ENCODE peak calls at places on chromosome 20, in six cellular contexts. One of them, this sample, is unnamed.
A peak's percentile ranks its signal among the peaks of the same experiment; 100 is the strongest.

GRCh38 chr20:21573259-21573658 is 59.4 kb upstream of the NKX2-2 start:
- DNase-seq in OCI-LY7: no peak
- DNase-seq in GM23248: no peak
- DNase-seq in HepG2: no peak
- DNase-seq in HCT116: no peak
- DNase-seq in IMR-90: no peak
- DNase-seq in this sample: no peak

GRCh38 chr20:9903048-9903651 is 64.3 kb upstream of the PAK5 start:
- DNase-seq in HCT116: peak; percentile 26
- DNase-seq in IMR-90: no peak
- DNase-seq in OCI-LY7: peak; percentile 20
- DNase-seq in HepG2: peak; percentile 40
- DNase-seq in GM23248: peak; percentile 11
- DNase-seq in this sample: no peak

GRCh38 chr20:58853466-58853865 is 950 bp downstream of the GNAS start:
- DNase-seq in IMR-90: no peak
- DNase-seq in HCT116: no peak
- DNase-seq in HepG2: no peak
- DNase-seq in GM23248: no peak
- DNase-seq in OCI-LY7: no peak
- DNase-seq in this sample: no peak

GRCh38 chr20:22582960-22583772 is 1.2 kb downstream of the FOXA2 start:
- DNase-seq in HepG2: peak; percentile 36
- DNase-seq in GM23248: peak; percentile 17
- DNase-seq in OCI-LY7: no peak
- DNase-seq in HCT116: no peak
- DNase-seq in IMR-90: no peak
- DNase-seq in this sample: no peak

GRCh38 chr20:7758436-7758835 is 181.8 kb downstream of the HAO1 start:
- DNase-seq in IMR-90: no peak
- DNase-seq in HCT116: no peak
- DNase-seq in HepG2: no peak
- DNase-seq in OCI-LY7: no peak
- DNase-seq in GM23248: peak; percentile 20
- DNase-seq in this sample: no peak

GRCh38 chr20:58628491-58629212 is 22.4 kb upstream of the STX16 start:
- DNase-seq in OCI-LY7: no peak
- DNase-seq in GM23248: no peak
- DNase-seq in IMR-90: no peak
- DNase-seq in HCT116: no peak
- DNase-seq in HepG2: no peak
- DNase-seq in this sample: no peak

GRCh38 chr20:14865169-14865568 is 527.8 kb upstream of the FLRT3 start:
- DNase-seq in HCT116: no peak
- DNase-seq in GM23248: peak; percentile 57
- DNase-seq in IMR-90: no peak
- DNase-seq in HepG2: no peak
- DNase-seq in OCI-LY7: no peak
- DNase-seq in this sample: peak; percentile 90

GRCh38 chr20:35192071-35192872 is 20.4 kb downstream of the PROCR start:
- DNase-seq in GM23248: no peak
- DNase-seq in HCT116: no peak
- DNase-seq in HepG2: no peak
- DNase-seq in OCI-LY7: no peak
- DNase-seq in IMR-90: peak; percentile 41
- DNase-seq in this sample: peak; percentile 4

GRCh38 chr20:63033635-63034510 is 27.1 kb upstream of the BHLHE23 start:
- DNase-seq in HCT116: no peak
- DNase-seq in OCI-LY7: no peak
- DNase-seq in GM23248: no peak
- DNase-seq in HepG2: no peak
- DNase-seq in IMR-90: no peak
- DNase-seq in this sample: no peak

DNA sequence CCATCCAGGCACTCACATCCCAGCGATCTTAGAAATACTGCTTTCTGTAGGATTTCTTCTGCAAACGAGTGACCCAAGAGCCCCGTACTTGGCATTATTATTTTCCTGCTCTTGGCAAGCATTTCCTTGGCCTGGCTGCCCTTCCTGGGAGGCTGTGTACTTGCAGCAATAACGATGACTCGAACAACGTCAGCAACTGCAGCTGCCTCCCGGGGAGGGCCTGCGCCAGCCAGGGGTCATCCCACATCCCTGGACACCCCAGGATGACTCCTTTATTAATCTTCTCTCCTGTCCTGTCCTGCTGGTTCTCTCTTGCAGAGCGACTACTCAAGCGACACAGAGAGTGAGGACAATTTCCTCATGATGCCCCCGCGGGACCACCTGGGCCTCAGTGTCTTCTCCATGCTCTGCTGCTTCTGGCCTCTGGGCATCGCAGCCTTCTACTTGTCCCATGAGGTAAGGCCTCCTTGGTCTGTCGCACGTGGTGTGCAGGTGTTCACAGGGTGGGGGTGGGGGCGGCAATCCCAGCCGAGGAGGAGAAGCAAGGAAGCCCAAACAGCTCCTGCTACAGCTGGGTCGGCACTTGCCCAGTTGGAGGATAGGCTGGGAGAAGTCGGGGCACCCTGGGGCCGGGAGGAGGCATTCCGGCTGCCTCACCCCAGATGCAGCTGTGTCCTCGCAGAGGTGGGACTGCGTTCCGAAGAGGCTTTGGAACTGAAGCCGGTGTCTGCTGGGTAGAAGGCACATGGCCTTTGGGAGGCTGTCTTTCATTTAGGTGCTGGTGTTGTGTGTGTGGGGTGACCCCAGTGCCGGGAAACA is 115.3 kb downstream of the SYNDIG1 start:
- DNase-seq in HCT116: no peak
- DNase-seq in GM23248: peak; percentile 86
- DNase-seq in HepG2: no peak
- DNase-seq in IMR-90: peak; percentile 59
- DNase-seq in OCI-LY7: peak; percentile 24
- DNase-seq in this sample: peak; percentile 52
- H3K4me2 ChIP-seq in HCT116: no peak overlapping the region
- H3K4me2 ChIP-seq in GM23248: no peak overlapping the region
- H3K4me2 ChIP-seq in HepG2: no peak overlapping the region
- H3K4me2 ChIP-seq in IMR-90: no peak overlapping the region
- H3K4me2 ChIP-seq in OCI-LY7: peak overlapping the region; percentile 7
- H3K4me2 ChIP-seq in this sample: no peak overlapping the region

GRCh38 chr20:1388253-1388652 is 4.6 kb downstream of the FKBP1A start:
- DNase-seq in IMR-90: no peak
- DNase-seq in HCT116: no peak
- DNase-seq in HepG2: no peak
- DNase-seq in OCI-LY7: no peak
- DNase-seq in GM23248: no peak
- DNase-seq in this sample: no peak
- H4K20me1 ChIP-seq in IMR-90: peaks cover 90% of the 10 kb centered on the region
- H4K20me1 ChIP-seq in HCT116: peaks cover 9% of the 10 kb centered on the region
- H4K20me1 ChIP-seq in HepG2: peaks cover 78% of the 10 kb centered on the region
- H4K20me1 ChIP-seq in OCI-LY7: peaks cover 67% of the 10 kb centered on the region
- H4K20me1 ChIP-seq in GM23248: peaks cover 4% of the 10 kb centered on the region
- H4K20me1 ChIP-seq in this sample: peaks cover 17% of the 10 kb centered on the region

DNA sequence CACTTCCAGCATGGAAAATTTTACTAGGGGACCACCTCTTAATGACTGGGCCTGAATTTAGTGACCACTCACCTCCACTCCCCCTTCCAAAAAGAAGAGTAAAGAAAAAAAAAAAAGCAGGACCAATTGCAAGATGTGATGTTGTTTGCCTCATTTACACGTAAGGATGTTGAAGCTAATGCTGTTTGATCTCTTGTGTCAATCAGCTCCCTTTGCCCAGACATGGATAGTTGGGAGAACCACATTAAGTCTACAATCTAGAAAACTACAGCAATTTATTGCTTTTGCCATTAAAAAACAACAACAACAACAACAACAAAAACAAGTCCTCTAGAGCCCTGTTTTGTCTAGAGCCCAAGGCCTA is 11.0 kb upstream of the DSTN start:
- DNase-seq in HepG2: no peak
- DNase-seq in GM23248: no peak
- DNase-seq in IMR-90: no peak
- DNase-seq in OCI-LY7: no peak
- DNase-seq in HCT116: no peak
- DNase-seq in this sample: no peak
- H3K4me3 ChIP-seq in HepG2: no peak overlapping the region
- H3K4me3 ChIP-seq in GM23248: peak overlapping the region; percentile 62
- H3K4me3 ChIP-seq in IMR-90: no peak overlapping the region
- H3K4me3 ChIP-seq in OCI-LY7: no peak overlapping the region
- H3K4me3 ChIP-seq in HCT116: peak overlapping the region; percentile 46
- H3K4me3 ChIP-seq in this sample: no peak overlapping the region

GRCh38 chr20:4836935-4837334 is 115.2 kb downstream of the PRND start:
- DNase-seq in GM23248: no peak
- DNase-seq in HepG2: no peak
- DNase-seq in IMR-90: no peak
- DNase-seq in OCI-LY7: no peak
- DNase-seq in HCT116: no peak
- DNase-seq in this sample: no peak

GRCh38 chr20:4836473-4836872 is 114.8 kb downstream of the PRND start:
- DNase-seq in OCI-LY7: no peak
- DNase-seq in HCT116: no peak
- DNase-seq in IMR-90: no peak
- DNase-seq in GM23248: no peak
- DNase-seq in HepG2: no peak
- DNase-seq in this sample: no peak

GRCh38 chr20:4837760-4838159 is 116.1 kb downstream of the PRND start:
- DNase-seq in OCI-LY7: no peak
- DNase-seq in HepG2: no peak
- DNase-seq in HCT116: no peak
- DNase-seq in GM23248: no peak
- DNase-seq in IMR-90: no peak
- DNase-seq in this sample: no peak

GRCh38 chr20:4833074-4833473 is 111.4 kb downstream of the PRND start:
- DNase-seq in HepG2: no peak
- DNase-seq in GM23248: no peak
- DNase-seq in OCI-LY7: no peak
- DNase-seq in HCT116: no peak
- DNase-seq in IMR-90: no peak
- DNase-seq in this sample: no peak

GRCh38 chr20:4835244-4836177 is 113.8 kb downstream of the PRND start:
- DNase-seq in HCT116: no peak
- DNase-seq in HepG2: no peak
- DNase-seq in OCI-LY7: no peak
- DNase-seq in GM23248: peak; percentile 55
- DNase-seq in IMR-90: no peak
- DNase-seq in this sample: no peak
- H3K4me2 ChIP-seq in HCT116: no peak overlapping the region
- H3K4me2 ChIP-seq in HepG2: no peak overlapping the region
- H3K4me2 ChIP-seq in OCI-LY7: no peak overlapping the region
- H3K4me2 ChIP-seq in GM23248: peak overlapping the region; percentile 2
- H3K4me2 ChIP-seq in IMR-90: no peak overlapping the region
- H3K4me2 ChIP-seq in this sample: no peak overlapping the region

GRCh38 chr20:37309941-37310590 is 20.6 kb downstream of the MANBAL start:
- DNase-seq in HCT116: no peak
- DNase-seq in HepG2: no peak
- DNase-seq in GM23248: no peak
- DNase-seq in IMR-90: no peak
- DNase-seq in OCI-LY7: no peak
- DNase-seq in this sample: peak; percentile 81
- H4K20me1 ChIP-seq in HCT116: no peaks in the 10 kb centered on the region
- H4K20me1 ChIP-seq in HepG2: no peaks in the 10 kb centered on the region
- H4K20me1 ChIP-seq in GM23248: no peaks in the 10 kb centered on the region
- H4K20me1 ChIP-seq in IMR-90: peaks cover 8% of the 10 kb centered on the region
- H4K20me1 ChIP-seq in OCI-LY7: no peaks in the 10 kb centered on the region
- H4K20me1 ChIP-seq in this sample: no peaks in the 10 kb centered on the region

GRCh38 chr20:56417911-56418310 is 5.9 kb downstream of the CASS4 start:
- DNase-seq in IMR-90: peak; percentile 58
- DNase-seq in GM23248: peak; percentile 63
- DNase-seq in HepG2: peak; percentile 53
- DNase-seq in OCI-LY7: no peak
- DNase-seq in HCT116: no peak
- DNase-seq in this sample: no peak

GRCh38 chr20:56417402-56417801 is 5.3 kb downstream of the CASS4 start:
- DNase-seq in OCI-LY7: no peak
- DNase-seq in HCT116: no peak
- DNase-seq in HepG2: no peak
- DNase-seq in GM23248: no peak
- DNase-seq in IMR-90: no peak
- DNase-seq in this sample: no peak

GRCh38 chr20:56420940-56421688 is 9.1 kb downstream of the CASS4 start:
- DNase-seq in GM23248: no peak
- DNase-seq in OCI-LY7: no peak
- DNase-seq in HCT116: no peak
- DNase-seq in IMR-90: no peak
- DNase-seq in HepG2: no peak
- DNase-seq in this sample: no peak

GRCh38 chr20:56420028-56420427 is 8.0 kb downstream of the CASS4 start:
- DNase-seq in IMR-90: no peak
- DNase-seq in HepG2: no peak
- DNase-seq in HCT116: no peak
- DNase-seq in GM23248: no peak
- DNase-seq in OCI-LY7: no peak
- DNase-seq in this sample: no peak

GRCh38 chr20:56418385-56418861 is 6.4 kb downstream of the CASS4 start:
- DNase-seq in HepG2: no peak
- DNase-seq in GM23248: peak; percentile 45
- DNase-seq in HCT116: no peak
- DNase-seq in IMR-90: no peak
- DNase-seq in OCI-LY7: no peak
- DNase-seq in this sample: no peak
- H3K4me3 ChIP-seq in HepG2: no peak overlapping the region
- H3K4me3 ChIP-seq in GM23248: no peak overlapping the region
- H3K4me3 ChIP-seq in HCT116: no peak overlapping the region
- H3K4me3 ChIP-seq in IMR-90: no peak overlapping the region
- H3K4me3 ChIP-seq in OCI-LY7: no peak overlapping the region
- H3K4me3 ChIP-seq in this sample: no peak overlapping the region

DNA sequence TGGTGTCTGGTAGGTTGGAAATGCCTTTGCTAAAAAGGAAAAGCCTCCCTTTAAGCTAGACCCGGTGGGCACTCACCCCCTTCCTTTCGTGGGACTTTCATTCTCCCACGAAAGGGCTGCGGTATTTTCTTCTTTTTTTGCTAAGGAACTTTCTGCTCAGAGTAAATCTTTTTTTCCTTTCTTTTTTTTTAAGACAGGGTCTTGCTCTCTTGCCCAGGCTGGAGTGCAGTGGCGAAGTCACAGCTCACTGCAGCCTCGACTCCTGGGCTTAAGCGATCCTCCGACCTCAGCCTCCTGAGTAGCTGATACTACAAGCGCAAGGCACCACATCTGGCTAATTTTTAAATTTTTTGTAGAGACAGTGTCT is 4.0 kb downstream of the TP53TG5 start:
- DNase-seq in GM23248: no peak
- DNase-seq in HepG2: no peak
- DNase-seq in IMR-90: no peak
- DNase-seq in OCI-LY7: no peak
- DNase-seq in HCT116: no peak
- DNase-seq in this sample: no peak
- H3K4me2 ChIP-seq in GM23248: peak overlapping the region; percentile 88
- H3K4me2 ChIP-seq in HepG2: peak overlapping the region; percentile 69
- H3K4me2 ChIP-seq in IMR-90: no peak overlapping the region
- H3K4me2 ChIP-seq in OCI-LY7: no peak overlapping the region
- H3K4me2 ChIP-seq in HCT116: peak overlapping the region; percentile 58
- H3K4me2 ChIP-seq in this sample: peak overlapping the region; percentile 67

GRCh38 chr20:17466641-17467040 is 64.5 kb downstream of the BFSP1 start:
- DNase-seq in HepG2: no peak
- DNase-seq in HCT116: no peak
- DNase-seq in GM23248: no peak
- DNase-seq in OCI-LY7: no peak
- DNase-seq in IMR-90: no peak
- DNase-seq in this sample: peak; percentile 40
- H4K20me1 ChIP-seq in HepG2: no peaks in the 10 kb centered on the region
- H4K20me1 ChIP-seq in HCT116: no peaks in the 10 kb centered on the region
- H4K20me1 ChIP-seq in GM23248: no peaks in the 10 kb centered on the region
- H4K20me1 ChIP-seq in OCI-LY7: no peaks in the 10 kb centered on the region
- H4K20me1 ChIP-seq in IMR-90: no peaks in the 10 kb centered on the region
- H4K20me1 ChIP-seq in this sample: no peaks in the 10 kb centered on the region